ENCODE peak calls at places on chromosomes 2 and 18, in ten cellular contexts. B is NCI-H2029 treated with DMSO at 0.1 percent for 48 hours; D is activated T-cell treated with anti-CD3 and anti-CD28 coated beads, Interleukin-2, amount 50 U/mL, for 1 hour; R is GM03348; Y is body of pancreas; M is stimulated activated CD4-positive, alpha-beta T cell treated with anti-CD3 and anti-CD28 coated beads, Interleukin-2, amount 100 ng/mL, for 48 hours; N is posterior cingulate gyrus; S is nephron progenitor cell; C is stimulated activated CD8-positive, alpha-beta memory T cell treated with anti-CD3 and anti-CD28 coated beads, Interleukin-4, amount 100 ng/mL, for 1 hour; Z is epithelial cell of esophagus. U is an unnamed sample.

GRCh38 chr2:215264374-215264773 is 47.5 kb upstream of the ATIC start:
- DNase-seq in M (no peak), Y (no peak), C (no peak), D (no peak), Z (no peak), S (no peak), B (no peak), R (no peak), N (no peak), U (no peak)

GRCh38 chr2:19819097-19820065 is 82.4 kb downstream of the TTC32 start:
- DNase-seq in Z (peak), D (no peak), R (peak), N (no peak), S (no peak), Y (no peak), B (no peak), C (no peak), M (no peak), U (no peak)

GRCh38 chr18:46400449-46400848 is 256.6 kb downstream of the LOXHD1 start:
- DNase-seq in Z (no peak), C (no peak), B (no peak), N (peak), M (no peak), D (no peak), R (no peak), Y (no peak), S (no peak), U (no peak)

GRCh38 chr2:179376881-179377280 is 112.2 kb upstream of the SESTD1 start:
- DNase-seq in M (no peak), Z (no peak), C (no peak), N (no peak), S (no peak), D (no peak), B (no peak), Y (no peak), R (no peak), U (no peak)

GRCh38 chr2:229409751-229410181 is 138.7 kb upstream of the PID1 start:
- DNase-seq in S (no peak), Y (no peak), B (no peak), N (no peak), R (no peak), M (no peak), C (no peak), Z (no peak), D (no peak), U (no peak)

GRCh38 chr18:29588446-29589100 is 1411.6 kb upstream of the CDH2 start:
- DNase-seq in Y (no peak), C (no peak), M (no peak), R (no peak), D (no peak), Z (no peak), S (no peak), B (no peak), N (peak), U (no peak)

GRCh38 chr2:23249348-23249747 is 135.6 kb upstream of the KLHL29 start:
- DNase-seq in B (no peak), S (no peak), C (no peak), N (peak), Y (no peak), R (peak), Z (no peak), D (no peak), M (no peak), U (no peak)

GRCh38 chr2:213848631-213849030 is 562.2 kb upstream of the VWC2L start:
- DNase-seq in M (no peak), Z (peak), B (peak), N (no peak), Y (no peak), D (no peak), R (peak), S (no peak), C (no peak), U (no peak)

GRCh38 chr2:233133239-233133638 is 73.1 kb downstream of the INPP5D start:
- DNase-seq in N (no peak), Y (no peak), B (no peak), Z (no peak), C (no peak), M (no peak), D (no peak), S (no peak), R (no peak), U (no peak)

GRCh38 chr2:55364189-55365055 is 55.2 kb downstream of the CCDC88A start:
- DNase-seq in Z (peak), N (no peak), R (peak), S (no peak), D (no peak), C (no peak), M (no peak), B (no peak), Y (peak), U (no peak)

GRCh38 chr18:10768221-10768620 is 242.4 kb downstream of the NAPG start:
- DNase-seq in D (no peak), B (no peak), M (no peak), N (no peak), C (no peak), S (no peak), R (no peak), Z (no peak), Y (no peak), U (no peak)

GRCh38 chr18:63318882-63319382 is 637 bp downstream of the BCL2 start:
- DNase-seq in N (no peak), B (no peak), Z (no peak), C (no peak), R (no peak), Y (no peak), S (no peak), D (no peak), M (no peak), U (no peak)

GRCh38 chr2:12819721-12820120 is 103.0 kb downstream of the TRIB2 start:
- DNase-seq in S (no peak), D (no peak), Y (no peak), N (no peak), Z (no peak), M (no peak), C (no peak), R (peak), B (no peak), U (no peak)

GRCh38 chr2:25420820-25421237 is 79.1 kb upstream of the DNMT3A start:
- DNase-seq in S (no peak), Z (no peak), N (no peak), B (no peak), M (no peak), C (no peak), R (no peak), D (no peak), Y (no peak), U (no peak)

GRCh38 chr2:133377021-133377481 is 191.2 kb downstream of the NCKAP5 start:
- DNase-seq in R (peak), Y (no peak), S (no peak), C (no peak), B (no peak), Z (peak), M (no peak), N (no peak), D (no peak), U (no peak)

GRCh38 chr2:85888020-85888744 is 608 bp downstream of the ST3GAL5 start:
- DNase-seq in N (peak), D (peak), Z (no peak), B (no peak), M (peak), C (no peak), S (no peak), R (no peak), Y (peak), U (no peak)

GRCh38 chr2:204470178-204470620 is 75.1 kb upstream of the PARD3B start:
- DNase-seq in M (no peak), Y (no peak), S (no peak), N (no peak), R (no peak), D (no peak), C (no peak), B (no peak), Z (no peak), U (no peak)

GRCh38 chr2:143334837-143335236 is 205.6 kb downstream of the ARHGAP15 start:
- DNase-seq in D (no peak), N (no peak), Y (no peak), Z (no peak), B (no peak), R (no peak), C (no peak), M (no peak), S (no peak), U (no peak)

GRCh38 chr2:120860579-120860922 is 124.9 kb downstream of the GLI2 start:
- DNase-seq in M (no peak), R (no peak), Y (no peak), Z (no peak), D (no peak), C (no peak), N (peak), B (no peak), S (no peak), U (no peak)

GRCh38 chr2:205947621-205948495 is 138.1 kb downstream of the INO80D start:
- DNase-seq in B (peak), C (peak), R (peak), S (peak), M (peak), N (peak), Y (peak), Z (peak), D (peak), U (no peak)

GRCh38 chr2:241702155-241702404 is 241 bp downstream of the ING5 start:
- DNase-seq in D (no peak), Z (peak), B (no peak), R (no peak), M (peak), Y (no peak), S (peak), C (peak), N (no peak), U (no peak)

GRCh38 chr2:156466739-156467405 is 30.7 kb downstream of the GPD2 start:
- DNase-seq in R (peak), B (peak), Y (peak), Z (peak), S (no peak), N (no peak), D (no peak), C (no peak), M (no peak), U (no peak)

GRCh38 chr2:144801766-144802165 is 281.8 kb upstream of the ZEB2 start:
- DNase-seq in C (no peak), D (no peak), Y (no peak), R (peak), N (no peak), S (no peak), M (no peak), B (no peak), Z (peak), U (no peak)

GRCh38 chr2:223590964-223591363 is 11.2 kb downstream of the SCG2 start:
- DNase-seq in Y (no peak), C (no peak), D (no peak), N (no peak), S (no peak), B (peak), M (no peak), Z (no peak), R (no peak), U (no peak)

GRCh38 chr2:238106339-238106697 is 6.2 kb downstream of the ESPNL start:
- DNase-seq in Y (no peak), N (no peak), C (no peak), D (peak), Z (no peak), B (no peak), S (no peak), R (no peak), M (no peak), U (no peak)

GRCh38 chr2:239298126-239298804 is 102.6 kb downstream of the HDAC4 start:
- DNase-seq in D (peak), S (no peak), N (peak), Z (no peak), B (no peak), R (no peak), M (peak), Y (peak), C (peak), U (no peak)